ENCODE peak calls at places on chromosomes 6 and 20, in four cellular contexts. B is GF-D8, O is AG08395, P is kidney glomerular epithelial cell. H is an unnamed sample.
A peak's percentile ranks its signal among the peaks of the same experiment; 100 is the strongest.

GRCh38 chr6:36326351-36326995 is 10.2 kb downstream of the BNIP5 start:
- DNase-seq in B (no peak), O (no peak), P (no peak), H (no peak)

GRCh38 chr6:137820425-137820824 is 46.6 kb upstream of the TNFAIP3 start:
- DNase-seq in B (no peak), O (no peak), P (no peak), H (no peak)

GRCh38 chr6:106974337-106974998 is at the start of gene CD24:
- DNase-seq in B (no peak), O (no peak), P (peak; percentile 76), H (peak; percentile 41)

GRCh38 chr6:45678063-45678620 is 300.4 kb upstream of the SUPT3H start:
- DNase-seq in B (no peak), O (no peak), P (no peak), H (no peak)

GRCh38 chr20:43379239-43379917 is 78.3 kb upstream of the SRSF6 start:
- DNase-seq in B (no peak), O (peak; percentile 97), P (peak; percentile 22), H (no peak)

GRCh38 chr6:43817192-43817591 is 47.2 kb downstream of the VEGFA start:
- DNase-seq in B (peak; percentile 45), O (peak; percentile 49), P (no peak), H (no peak)

GRCh38 chr20:9211016-9211760 is 142.3 kb downstream of the PLCB4 start:
- DNase-seq in B (no peak), O (no peak), P (no peak), H (no peak)

GRCh38 chr20:61391812-61392520 is 139.9 kb downstream of the CDH4 start:
- DNase-seq in B (no peak), O (no peak), P (no peak), H (no peak)

GRCh38 chr6:130132286-130132701 is 90.5 kb downstream of the SAMD3 start:
- DNase-seq in B (no peak), O (no peak), P (no peak), H (no peak)

H was measured in HL-60.